ENCODE peak calls at places on chromosomes 16 and 17, in nine cellular contexts. B is fibroblast of lung, M is hepatocyte, R is fibroblast of the aortic adventitia, X is cardiac fibroblast, I is keratinocyte, T is dorsolateral prefrontal cortex, L is neural progenitor cell, J is A549. W is an unnamed sample.

GRCh38 chr16:55711959-55712876 is 56.4 kb downstream of the SLC6A2 start:
- DNase-seq in J (peak), R (peak), M (peak), T (peak), I (no peak), X (peak), B (peak), L (peak), W (peak)

GRCh38 chr17:11561281-11561680 is 37.0 kb upstream of the DNAH9 start:
- DNase-seq in B (no peak), M (no peak), L (no peak), X (no peak), J (no peak), R (no peak), I (no peak), T (no peak), W (no peak)

GRCh38 chr16:50944431-50944830 is 202.5 kb downstream of the CYLD start:
- DNase-seq in X (no peak), R (no peak), T (no peak), L (no peak), B (no peak), M (no peak), I (no peak), J (no peak), W (no peak)

GRCh38 chr16:48099455-48099854 is 56.3 kb downstream of the ABCC12 start:
- DNase-seq in J (no peak), T (no peak), B (no peak), R (no peak), L (peak), M (no peak), I (no peak), X (peak), W (no peak)

GRCh38 chr16:85707528-85708095 is 18.9 kb upstream of the GINS2 start:
- DNase-seq in X (no peak), B (no peak), T (no peak), I (no peak), L (no peak), J (no peak), R (no peak), M (no peak), W (no peak)

GRCh38 chr17:10210151-10210574 is 11.8 kb upstream of the GAS7 start:
- DNase-seq in X (no peak), B (peak), I (no peak), J (no peak), L (no peak), R (peak), T (no peak), M (peak), W (peak)

GRCh38 chr17:67125417-67125816 is 81.1 kb downstream of the CACNG1 start:
- DNase-seq in X (no peak), T (no peak), M (no peak), R (no peak), J (no peak), L (no peak), I (no peak), B (no peak), W (no peak)

GRCh38 chr16:17228048-17228707 is 242.6 kb downstream of the XYLT1 start:
- DNase-seq in M (no peak), L (peak), X (no peak), R (no peak), T (no peak), B (no peak), J (no peak), I (no peak), W (no peak)

GRCh38 chr16:24188143-24188542 is 68.0 kb upstream of the CACNG3 start:
- DNase-seq in T (no peak), L (no peak), X (no peak), I (no peak), J (no peak), R (no peak), B (no peak), M (no peak), W (no peak)

GRCh38 chr16:87575027-87575804 is 27.1 kb upstream of the JPH3 start:
- DNase-seq in B (peak), T (no peak), L (peak), M (no peak), R (no peak), X (no peak), J (peak), I (no peak), W (no peak)

GRCh38 chr16:49463529-49463928 is 89.9 kb downstream of the C16orf78 start:
- DNase-seq in R (no peak), M (no peak), X (no peak), J (no peak), I (no peak), T (no peak), B (no peak), L (peak), W (no peak)

GRCh38 chr16:68273459-68273858 is 9.1 kb downstream of the SLC7A6 start:
- DNase-seq in I (no peak), X (no peak), B (no peak), R (no peak), T (no peak), J (no peak), M (no peak), L (no peak), W (no peak)

GRCh38 chr16:85785927-85786326 is 13.4 kb downstream of the EMC8 start:
- DNase-seq in R (no peak), I (no peak), T (no peak), B (peak), L (no peak), M (no peak), X (peak), J (no peak), W (no peak)

GRCh38 chr16:12904041-12904671 is 2.8 kb downstream of the SHISA9 start:
- DNase-seq in R (no peak), L (peak), T (no peak), B (no peak), J (no peak), M (no peak), X (no peak), I (no peak), W (no peak)

GRCh38 chr16:21962475-21962874 is 9.3 kb downstream of the UQCRC2 start:
- DNase-seq in M (no peak), J (no peak), R (no peak), B (no peak), I (no peak), L (no peak), T (no peak), X (no peak), W (no peak)

GRCh38 chr16:21959050-21959449 is 5.9 kb downstream of the UQCRC2 start:
- DNase-seq in T (no peak), B (no peak), M (no peak), J (no peak), L (no peak), X (no peak), I (no peak), R (no peak), W (no peak)

GRCh38 chr16:21963887-21964286 is 10.7 kb downstream of the UQCRC2 start:
- DNase-seq in X (no peak), B (no peak), J (no peak), M (no peak), L (no peak), R (no peak), T (no peak), I (no peak), W (no peak)

GRCh38 chr16:21964353-21964752 is 11.2 kb downstream of the UQCRC2 start:
- DNase-seq in X (no peak), M (no peak), R (no peak), L (no peak), J (no peak), T (no peak), B (no peak), I (no peak), W (no peak)
- H3K4me3 ChIP-seq in X (no peak), M (no peak), R (no peak), L (no peak), J (no peak), T (no peak), B (no peak), I (no peak), W (no peak)

GRCh38 chr17:73722163-73722562 is 77.9 kb upstream of the SDK2 start:
- DNase-seq in X (no peak), L (no peak), R (no peak), M (no peak), T (no peak), I (no peak), J (no peak), B (no peak), W (no peak)

GRCh38 chr17:73718912-73719311 is 74.7 kb upstream of the SDK2 start:
- DNase-seq in L (no peak), I (no peak), J (no peak), X (no peak), R (no peak), B (no peak), M (no peak), T (no peak), W (no peak)

GRCh38 chr17:73718362-73718761 is 74.1 kb upstream of the SDK2 start:
- DNase-seq in B (no peak), L (no peak), X (no peak), R (no peak), M (no peak), J (no peak), I (no peak), T (no peak), W (no peak)

GRCh38 chr17:73719588-73720071 is 75.4 kb upstream of the SDK2 start:
- DNase-seq in J (no peak), I (no peak), L (peak), B (peak), R (no peak), T (peak), M (peak), X (no peak), W (no peak)

GRCh38 chr17:73720187-73720834 is 76.1 kb upstream of the SDK2 start:
- DNase-seq in X (no peak), M (no peak), R (no peak), T (peak), B (no peak), I (no peak), J (no peak), L (no peak), W (no peak)
- TF ChIP-seq CTCF in X (no peak), M (no peak), R (no peak), T (no peak), B (no peak), I (no peak), J (no peak), L (no peak), W (no peak)

DNA sequence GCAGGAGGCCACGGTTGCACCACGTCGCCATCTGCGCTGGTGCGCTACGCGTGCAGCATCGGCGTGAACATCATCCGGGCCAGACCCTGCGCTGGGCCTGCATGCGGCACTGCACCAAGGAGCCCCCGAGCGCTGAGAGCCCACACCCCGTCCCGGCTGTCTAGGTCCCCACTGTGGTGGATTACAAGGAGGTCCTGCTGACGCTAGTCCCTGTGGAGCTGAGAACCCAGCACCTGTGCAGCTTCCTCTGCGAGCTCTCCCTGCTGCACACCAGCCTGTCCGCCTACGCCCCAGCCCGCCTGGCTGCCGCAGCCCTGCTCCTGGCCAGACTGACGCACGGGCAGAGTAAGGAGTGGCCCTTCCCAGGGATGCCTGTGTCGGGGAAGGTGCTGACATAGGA is 10.8 kb upstream of the TEDC2 start:
- DNase-seq in M (no peak), R (no peak), J (no peak), T (no peak), X (no peak), I (no peak), B (no peak), L (no peak), W (no peak)
- H3K4me3 ChIP-seq in M (no peak), R (no peak), J (no peak), T (no peak), X (no peak), I (no peak), B (no peak), L (no peak), W (no peak)

GRCh38 chr16:2985893-2986355 is 5.7 kb upstream of the PKMYT1 start:
- DNase-seq in T (no peak), I (no peak), L (no peak), M (no peak), B (no peak), R (no peak), J (no peak), X (no peak), W (no peak)

GRCh38 chr16:2986623-2987188 is 6.5 kb upstream of the PKMYT1 start:
- DNase-seq in T (no peak), M (no peak), B (no peak), J (no peak), R (no peak), X (no peak), L (no peak), I (no peak), W (no peak)

GRCh38 chr16:2987286-2987685 is 7.0 kb upstream of the PKMYT1 start:
- DNase-seq in R (no peak), J (no peak), B (no peak), I (no peak), T (no peak), X (no peak), L (no peak), M (no peak), W (no peak)

GRCh38 chr16:2983706-2984136 is 3.5 kb upstream of the PKMYT1 start:
- DNase-seq in X (peak), B (peak), L (peak), M (peak), I (no peak), J (peak), T (peak), R (peak), W (peak)

DNA sequence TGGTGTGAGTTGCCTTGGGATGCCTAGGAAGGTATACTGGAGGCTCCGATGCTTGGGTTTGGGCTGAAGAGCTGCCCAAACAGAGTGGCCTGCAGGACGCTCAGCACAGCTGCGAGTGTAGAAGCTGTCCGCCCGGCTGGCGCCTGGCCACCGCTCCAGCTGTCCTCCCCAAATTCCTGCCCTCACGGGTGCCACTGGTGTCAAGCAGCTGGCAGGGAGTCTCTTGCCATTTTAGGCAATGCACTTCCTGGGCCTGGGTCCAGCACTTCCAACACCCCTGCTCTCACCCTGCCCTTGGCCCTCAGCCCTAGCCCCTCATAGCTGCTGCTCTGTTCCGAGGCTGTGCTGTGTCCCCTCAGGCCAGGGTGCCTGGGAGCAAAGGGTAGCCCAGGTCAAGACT is 5.2 kb upstream of the PKMYT1 start:
- DNase-seq in L (no peak), B (peak), X (no peak), M (no peak), T (no peak), I (no peak), R (no peak), J (no peak), W (no peak)
- TF ChIP-seq CTCF in L (no peak), B (no peak), X (no peak), M (no peak), T (no peak), I (no peak), R (no peak), J (no peak), W (no peak)

GRCh38 chr17:51155416-51155815 is 2.1 kb downstream of the NME1 start:
- DNase-seq in R (no peak), J (no peak), X (no peak), B (no peak), M (no peak), T (no peak), L (no peak), I (no peak), W (no peak)
- H3K4me3 ChIP-seq in R (no peak), J (peak), X (no peak), B (no peak), M (no peak), T (no peak), L (no peak), I (no peak), W (no peak)

DNA sequence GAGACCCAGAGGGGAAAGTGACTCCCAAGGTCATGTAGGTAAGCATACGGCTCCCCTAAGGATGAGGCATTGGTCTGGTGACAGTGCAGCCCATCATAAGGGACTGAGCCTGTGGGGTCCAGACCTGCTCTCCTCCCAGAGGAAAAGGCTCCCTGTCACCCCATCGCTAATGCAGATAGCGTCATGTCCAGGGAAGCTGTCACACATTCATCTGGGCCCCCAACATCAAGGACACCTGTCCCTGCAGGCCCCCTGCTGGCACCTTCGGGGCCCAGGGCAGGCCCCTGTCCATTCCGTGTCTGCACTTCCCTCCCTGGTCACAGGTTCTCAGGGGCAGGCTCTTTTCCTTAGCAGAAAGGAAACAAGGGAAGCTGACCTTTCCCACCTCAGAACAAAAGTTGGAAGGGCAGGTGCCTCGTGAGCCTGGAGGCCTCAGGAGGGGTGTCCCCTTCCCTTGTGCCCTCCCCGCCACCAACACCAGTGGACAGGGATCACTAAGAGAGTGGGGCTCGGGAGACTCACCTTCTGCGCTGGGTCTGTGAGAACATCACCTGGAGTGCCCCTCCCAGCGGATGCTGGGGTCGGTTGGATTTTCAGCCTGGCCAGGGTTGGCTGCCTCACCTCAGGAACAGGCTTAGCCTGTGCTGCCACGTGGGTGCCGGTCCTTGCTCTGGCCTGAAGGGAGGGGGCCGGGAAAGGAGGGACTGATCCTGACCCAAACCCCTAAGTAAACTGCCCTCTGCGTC is 17.3 kb upstream of the LASP1NB start:
- DNase-seq in B (no peak), I (no peak), R (no peak), L (no peak), T (no peak), X (no peak), J (no peak), M (no peak), W (no peak)
- TF ChIP-seq CTCF in B (no peak), I (no peak), R (no peak), L (no peak), T (no peak), X (no peak), J (no peak), M (no peak), W (no peak)

DNA sequence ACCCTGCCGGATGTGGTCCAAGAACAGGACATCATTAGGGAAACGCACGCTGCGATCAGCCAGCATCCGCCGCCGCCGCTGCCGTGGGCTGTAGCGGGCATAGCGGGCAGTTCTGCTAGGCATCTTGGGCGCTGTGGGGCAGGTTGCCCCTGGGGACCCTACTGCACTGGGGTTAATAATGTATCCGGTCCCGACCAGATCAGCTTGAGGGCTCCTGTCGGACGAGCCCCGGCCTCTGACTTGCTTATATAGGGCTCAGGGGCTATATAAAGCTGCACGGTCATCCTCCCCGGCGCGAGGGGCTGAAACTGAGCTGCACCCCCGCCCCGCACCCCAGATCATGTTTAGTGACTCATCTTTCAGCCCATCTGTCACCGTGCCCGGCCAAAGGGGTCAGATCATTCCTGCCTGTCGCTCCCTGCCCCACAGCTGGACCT is at the start of gene PPP1R27:
- DNase-seq in R (no peak), X (no peak), B (no peak), L (no peak), T (no peak), M (no peak), J (no peak), I (no peak), W (no peak)
- H3K4me3 ChIP-seq in R (peak), X (peak), B (peak), L (peak), T (peak), M (peak), J (peak), I (peak), W (peak)

GRCh38 chr17:5110816-5111215 is 862 bp downstream of the ZNF232 start:
- DNase-seq in T (no peak), L (no peak), R (no peak), B (no peak), M (peak), I (no peak), X (no peak), J (no peak), W (no peak)
- TF ChIP-seq CTCF in T (no peak), L (no peak), R (no peak), B (no peak), M (no peak), I (no peak), X (no peak), J (no peak), W (no peak)

GRCh38 chr16:66904428-66904845 is 14.2 kb downstream of the CDH16 start:
- DNase-seq in X (no peak), J (no peak), T (no peak), L (no peak), R (no peak), I (no peak), M (no peak), B (no peak), W (no peak)
- H3K4me3 ChIP-seq in X (no peak), J (no peak), T (no peak), L (no peak), R (no peak), I (no peak), M (no peak), B (no peak), W (no peak)

GRCh38 chr17:8991514-8992285 is 26.2 kb upstream of the PIK3R5 start:
- DNase-seq in T (peak), M (peak), B (peak), J (peak), R (peak), L (peak), X (peak), I (no peak), W (peak)
- TF ChIP-seq CTCF in T (peak), M (peak), B (peak), J (peak), R (peak), L (peak), X (peak), I (peak), W (peak)